ENCODE peak calls at places on chromosomes 1 and 21, in four cellular contexts. D, C, L and J are unnamed samples.

GRCh38 chr1:154353460-154353904 is 28.2 kb downstream of the ATP8B2 start:
- DNase-seq in L (peak; percentile 51), C (no peak), D (peak; percentile 72), J (peak; percentile 45)

GRCh38 chr1:226882187-226882586 is 11.8 kb downstream of the PSEN2 start:
- DNase-seq in C (no peak), D (no peak), L (no peak), J (no peak)

GRCh38 chr21:34857122-34857713 is 188.4 kb downstream of the CLIC6 start:
- DNase-seq in C (no peak), D (no peak), L (no peak), J (no peak)

GRCh38 chr1:8070381-8070811 is 44.3 kb upstream of the ERRFI1 start:
- DNase-seq in L (peak; percentile 73), C (no peak), D (no peak), J (no peak)

GRCh38 chr1:178037510-178038253 is 56.2 kb upstream of the RASAL2 start:
- DNase-seq in C (no peak), D (peak; percentile 95), L (peak; percentile 90), J (peak; percentile 74)

GRCh38 chr1:181601186-181601950 is 118.1 kb downstream of the CACNA1E start:
- DNase-seq in D (no peak), L (no peak), C (no peak), J (no peak)

GRCh38 chr1:53155534-53155933 is 13.1 kb upstream of the SLC1A7 start:
- DNase-seq in L (no peak), C (no peak), D (no peak), J (no peak)

GRCh38 chr1:54811066-54811465 is 9.9 kb upstream of the TTC22 start:
- DNase-seq in D (peak; percentile 67), L (peak; percentile 13), C (no peak), J (no peak)

GRCh38 chr1:195656780-195657179 is 951.5 kb downstream of the KCNT2 start:
- DNase-seq in C (no peak), L (no peak), D (no peak), J (no peak)

GRCh38 chr1:64543831-64544230 is 73.9 kb downstream of the CACHD1 start:
- DNase-seq in C (no peak), L (no peak), D (no peak), J (no peak)

GRCh38 chr1:19385869-19386591 is 73.9 kb downstream of the SLC66A1 start:
- DNase-seq in D (peak; percentile 71), C (no peak), L (peak; percentile 79), J (no peak)

GRCh38 chr1:245807954-245808719 is 653.4 kb downstream of the KIF26B start:
- DNase-seq in L (no peak), D (no peak), C (no peak), J (no peak)

GRCh38 chr1:114627107-114627506 is 42.7 kb downstream of the DENND2C start:
- DNase-seq in D (no peak), C (no peak), L (no peak), J (no peak)

GRCh38 chr1:237879195-237879594 is 11.5 kb downstream of the ZP4 start:
- DNase-seq in D (no peak), L (no peak), C (no peak), J (peak; percentile 59)

GRCh38 chr1:182122855-182123254 is 61.3 kb upstream of the ZNF648 start:
- DNase-seq in L (no peak), D (no peak), C (no peak), J (no peak)

GRCh38 chr1:41766546-41766945 is 152.2 kb downstream of the HIVEP3 start:
- DNase-seq in L (no peak), D (no peak), C (no peak), J (no peak)

GRCh38 chr1:112706505-112707216 is at the start of gene RHOC:
- DNase-seq in D (peak; percentile 79), L (peak; percentile 75), C (peak; percentile 80), J (peak; percentile 69)

GRCh38 chr1:19676438-19676922 is 11.8 kb downstream of the HTR6 start:
- DNase-seq in C (peak; percentile 53), D (no peak), L (peak; percentile 43), J (no peak)

GRCh38 chr21:44931137-44931500 is 8.7 kb upstream of the SLX9 start:
- DNase-seq in D (no peak), L (no peak), C (no peak), J (peak; percentile 61)

GRCh38 chr1:241640867-241641542 is 836 bp upstream of the CHML start:
- DNase-seq in L (no peak), C (no peak), D (no peak), J (no peak)

GRCh38 chr1:74481607-74482006 is 30.8 kb downstream of the LRRC53 start:
- DNase-seq in D (no peak), L (no peak), C (no peak), J (no peak)

GRCh38 chr1:8009043-8010002 is 16.8 kb downstream of the ERRFI1 start:
- DNase-seq in C (no peak), L (no peak), D (no peak), J (no peak)

GRCh38 chr1:42952353-42953001 is 6.2 kb downstream of the SLC2A1 start:
- DNase-seq in D (no peak), C (peak; percentile 41), L (no peak), J (no peak)

GRCh38 chr1:18907021-18907913 is 4.9 kb upstream of the ALDH4A1 start:
- DNase-seq in D (no peak), L (peak; percentile 46), C (no peak), J (peak; percentile 37)

GRCh38 chr1:43781574-43781973 is 74.2 kb downstream of the ST3GAL3 start:
- DNase-seq in C (no peak), D (no peak), L (no peak), J (no peak)

GRCh38 chr1:88612783-88613182 is 71.3 kb upstream of the PKN2 start:
- DNase-seq in L (no peak), D (no peak), C (no peak), J (no peak)

GRCh38 chr1:24754229-24754628 is 9.0 kb downstream of the CLIC4 start:
- DNase-seq in C (no peak), D (no peak), L (no peak), J (no peak)

GRCh38 chr1:180468311-180468710 is 34.1 kb downstream of the ACBD6 start:
- DNase-seq in D (no peak), C (no peak), L (no peak), J (no peak)

GRCh38 chr1:200488375-200489165 is 78.7 kb upstream of the ZNF281 start:
- DNase-seq in L (peak; percentile 51), D (peak; percentile 58), C (no peak), J (peak; percentile 19)
- TF ChIP-seq POLR2A in L (no peak), D (no peak), C (no peak), J (no peak)

DNA sequence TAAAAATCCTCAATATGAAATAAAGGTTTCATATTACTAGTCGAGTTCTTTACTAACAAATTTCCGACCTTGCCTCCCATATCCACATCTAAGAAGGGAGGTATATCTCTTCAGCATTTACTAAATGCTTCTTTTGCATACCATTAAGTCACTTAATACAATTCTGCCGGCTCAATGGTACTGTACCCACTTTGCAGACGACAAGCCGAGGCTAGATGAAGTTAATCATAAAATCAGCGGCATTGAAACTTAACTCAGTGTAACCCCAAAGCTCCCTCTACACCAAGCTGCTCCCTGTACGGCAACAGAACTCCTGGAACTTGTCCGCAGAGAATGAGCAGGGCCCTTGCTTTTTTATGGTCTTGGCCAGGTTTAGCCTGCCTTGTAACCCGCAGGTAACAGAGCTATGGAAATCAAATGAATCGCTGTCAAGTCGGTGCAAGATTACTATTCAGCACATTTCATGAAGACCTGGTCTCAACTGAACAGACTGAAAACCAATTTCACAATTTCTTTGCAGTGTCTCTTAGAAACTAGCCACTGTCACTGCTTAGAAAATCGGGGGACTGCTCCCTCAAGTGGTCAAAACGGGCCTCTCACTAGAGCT is 738 bp downstream of the INTS7 start:
- DNase-seq in C (no peak), D (no peak), L (no peak), J (no peak)
- TF ChIP-seq POLR2A in C (no peak), D (no peak), L (no peak), J (no peak)

GRCh38 chr1:45491464-45492260 is 699 bp upstream of the TESK2 start:
- DNase-seq in L (no peak), C (no peak), D (peak; percentile 34), J (no peak)

GRCh38 chr1:45490121-45490622 is 791 bp downstream of the TESK2 start:
- DNase-seq in L (no peak), D (no peak), C (no peak), J (no peak)

GRCh38 chr1:45490623-45491463 is at the start of gene TESK2:
- DNase-seq in C (peak; percentile 80), L (peak; percentile 98), D (peak; percentile 99), J (peak; percentile 96)

GRCh38 chr1:45488978-45489377 is 2.0 kb downstream of the TESK2 start:
- DNase-seq in D (peak; percentile 21), L (no peak), C (no peak), J (no peak)

DNA sequence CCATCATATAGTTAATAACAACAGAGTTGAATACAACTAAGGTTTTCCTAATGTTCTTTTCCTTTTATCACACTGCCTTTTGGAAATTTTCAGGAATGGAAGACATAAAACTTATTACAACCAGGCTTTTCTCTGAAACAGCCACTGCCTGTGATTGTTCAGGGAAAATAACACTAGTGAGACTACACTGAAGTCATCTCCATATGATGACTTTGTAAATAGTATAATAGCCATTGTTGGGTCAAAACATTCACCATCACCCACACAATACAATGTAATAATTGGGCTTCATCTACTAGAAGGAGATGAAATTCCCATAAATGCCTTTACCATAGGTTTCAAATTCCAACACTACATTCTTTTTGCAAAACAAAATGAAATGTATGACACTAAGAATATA is 5.0 kb downstream of the TESK2 start:
- DNase-seq in D (no peak), L (no peak), C (no peak), J (no peak)
- TF ChIP-seq POLR2A in D (no peak), L (no peak), C (no peak), J (no peak)

GRCh38 chr1:31936278-31936965 is 1.7 kb downstream of the PTP4A2 start:
- DNase-seq in L (no peak), D (no peak), C (no peak), J (no peak)

GRCh38 chr1:31936966-31937299 is 1.2 kb downstream of the PTP4A2 start:
- DNase-seq in D (no peak), L (no peak), C (no peak), J (no peak)

GRCh38 chr1:31937300-31938183 is 626 bp downstream of the PTP4A2 start:
- DNase-seq in C (peak; percentile 49), L (peak; percentile 79), D (peak; percentile 81), J (peak; percentile 38)

GRCh38 chr1:31939484-31940329 is 1.5 kb upstream of the PTP4A2 start:
- DNase-seq in C (peak; percentile 50), D (peak; percentile 77), L (peak; percentile 73), J (peak; percentile 92)

GRCh38 chr1:31938184-31938975 is at the start of gene PTP4A2:
- DNase-seq in C (peak; percentile 82), L (peak; percentile 95), D (peak; percentile 98), J (peak; percentile 86)
- TF ChIP-seq POLR2A in C (peak; percentile 57), L (no peak), D (peak; percentile 99), J (peak; percentile 91)